ENCODE peak calls at places on chromosomes 13 and 19, in nine cellular contexts. K is aorta; Y is NCI-H748 treated with DMSO at 0.1 percent for 48 hours; F is NCI-H1105 treated with DMSO at 0.1 percent for 48 hours; Z is stimulated activated CD8-positive, alpha-beta memory T cell treated with anti-CD3 and anti-CD28 coated beads, Interleukin-15, amount 100 ng/mL, for 4 hours; X is thyroid gland; V is nucleus accumbens; Q is ascending aorta; O is brain pericyte. U is an unnamed sample.

GRCh38 chr13:74557870-74558269 is 423.7 kb upstream of the KLF12 start:
- DNase-seq in Q (no peak), O (no peak), X (no peak), F (no peak), K (no peak), Y (no peak), V (no peak), Z (no peak), U (no peak)

GRCh38 chr13:94112227-94112626 is 367.3 kb downstream of the DCT start:
- DNase-seq in X (no peak), Y (no peak), V (no peak), O (no peak), F (no peak), Q (no peak), Z (no peak), K (no peak), U (peak)

GRCh38 chr19:18871543-18871942 is 24.4 kb downstream of the CERS1 start:
- DNase-seq in F (no peak), V (no peak), K (no peak), X (no peak), Y (no peak), Z (no peak), Q (no peak), O (no peak), U (no peak)

GRCh38 chr19:16862826-16863405 is 25.9 kb upstream of the F2RL3 start:
- DNase-seq in Q (no peak), F (no peak), Z (no peak), X (no peak), K (no peak), V (no peak), O (no peak), Y (no peak), U (no peak)

GRCh38 chr13:58953638-58954037 is 1210.1 kb downstream of the DIAPH3 start:
- DNase-seq in Q (no peak), O (no peak), X (no peak), Y (no peak), V (no peak), F (no peak), Z (no peak), K (no peak), U (no peak)

GRCh38 chr19:1307320-1307719 is 21.6 kb downstream of the EFNA2 start:
- DNase-seq in O (no peak), V (no peak), Q (no peak), Y (no peak), Z (no peak), F (no peak), K (no peak), X (no peak), U (no peak)

GRCh38 chr19:6056801-6057650 is 53.3 kb downstream of the RFX2 start:
- DNase-seq in X (peak), K (peak), F (no peak), O (peak), Z (no peak), Y (peak), V (peak), Q (peak), U (peak)

GRCh38 chr19:50651174-50651573 is 1.9 kb downstream of the C19orf81 start:
- DNase-seq in Q (no peak), O (no peak), K (no peak), F (no peak), Y (no peak), V (no peak), X (no peak), Z (no peak), U (no peak)

GRCh38 chr13:57491318-57491717 is 140.2 kb upstream of the PCDH17 start:
- DNase-seq in O (no peak), F (no peak), K (no peak), X (no peak), Y (no peak), V (no peak), Q (no peak), Z (no peak), U (no peak)

GRCh38 chr13:27004866-27005265 is 166.7 kb downstream of the USP12 start:
- DNase-seq in K (no peak), X (no peak), V (no peak), Z (no peak), Y (no peak), F (no peak), O (no peak), Q (no peak), U (no peak)

GRCh38 chr19:4310247-4311121 is 6.1 kb downstream of the FSD1 start:
- DNase-seq in X (no peak), O (no peak), Y (no peak), Q (no peak), V (no peak), K (no peak), Z (no peak), F (no peak), U (no peak)

GRCh38 chr19:41537789-41538188 is 38.2 kb upstream of the CEACAM21 start:
- DNase-seq in F (no peak), X (no peak), V (no peak), Q (no peak), Y (peak), Z (no peak), O (no peak), K (no peak), U (peak)

GRCh38 chr19:30340724-30341595 is 31.2 kb upstream of the ZNF536 start:
- DNase-seq in Y (no peak), F (no peak), Z (no peak), O (no peak), K (no peak), Q (no peak), V (no peak), X (no peak), U (no peak)

GRCh38 chr19:58409010-58409790 is 751 bp downstream of the ZNF584 start:
- DNase-seq in X (no peak), V (peak), Y (peak), O (no peak), Z (no peak), K (no peak), Q (no peak), F (peak), U (no peak)

GRCh38 chr19:10654610-10655456 is 687 bp downstream of the ILF3 start:
- DNase-seq in Z (no peak), X (peak), V (peak), K (peak), Q (no peak), F (peak), Y (peak), O (no peak), U (no peak)

GRCh38 chr13:107258599-107259187 is 690.8 kb upstream of the ARGLU1 start:
- DNase-seq in F (no peak), Z (no peak), Q (no peak), K (no peak), V (no peak), X (no peak), Y (no peak), O (no peak), U (peak)

GRCh38 chr19:29523568-29523967 is 2.2 kb upstream of the VSTM2B start:
- DNase-seq in Y (no peak), K (peak), Q (no peak), O (no peak), F (no peak), V (no peak), X (no peak), Z (no peak), U (no peak)

GRCh38 chr19:35204799-35205732 is 23.5 kb downstream of the FAM187B start:
- DNase-seq in X (no peak), Y (no peak), K (no peak), F (no peak), O (no peak), V (no peak), Z (no peak), Q (no peak), U (no peak)

GRCh38 chr13:24263652-24264051 is 45.7 kb upstream of the C1QTNF9 start:
- DNase-seq in Q (no peak), X (no peak), K (no peak), Z (no peak), V (no peak), F (no peak), Y (no peak), O (no peak), U (no peak)

GRCh38 chr19:16506961-16507360 is 10.8 kb downstream of the C19orf44 start:
- DNase-seq in F (no peak), K (no peak), O (no peak), Q (no peak), Y (no peak), Z (no peak), V (no peak), X (no peak), U (no peak)

GRCh38 chr13:26604784-26605183 is 47.3 kb downstream of the WASF3 start:
- DNase-seq in Y (no peak), Q (no peak), V (no peak), K (peak), F (no peak), X (peak), Z (no peak), O (no peak), U (no peak)

GRCh38 chr19:2063824-2064223 is 12.8 kb upstream of the MKNK2 start:
- DNase-seq in K (no peak), O (no peak), X (no peak), Y (no peak), Q (no peak), V (no peak), Z (no peak), F (no peak), U (no peak)

GRCh38 chr19:8610041-8610927 is at the start of gene ADAMTS10:
- DNase-seq in X (no peak), Z (no peak), Y (no peak), V (peak), O (peak), K (peak), F (peak), Q (no peak), U (no peak)

GRCh38 chr13:98411617-98412310 is 165.1 kb downstream of the STK24 start:
- DNase-seq in V (no peak), Q (peak), Y (no peak), X (peak), F (no peak), Z (no peak), O (no peak), K (no peak), U (no peak)

GRCh38 chr13:108895220-108895704 is 265.9 kb downstream of the MYO16 start:
- DNase-seq in Y (peak), Q (no peak), O (no peak), K (no peak), X (no peak), F (peak), V (no peak), Z (no peak), U (peak)

GRCh38 chr19:46368116-46368515 is 21.2 kb downstream of the PPP5C start:
- DNase-seq in Q (no peak), Y (no peak), F (no peak), O (no peak), X (no peak), Z (no peak), K (peak), V (no peak), U (no peak)

GRCh38 chr19:18287836-18288772 is 6.7 kb upstream of the JUND start:
- DNase-seq in K (no peak), O (no peak), F (no peak), Y (no peak), X (peak), Z (no peak), Q (no peak), V (no peak), U (no peak)

GRCh38 chr13:39402221-39402620 is 200.8 kb downstream of the LHFPL6 start:
- DNase-seq in Z (no peak), O (no peak), K (no peak), V (no peak), Q (no peak), Y (no peak), F (no peak), X (no peak), U (no peak)

GRCh38 chr13:113969973-113970611 is 3.8 kb downstream of the C13orf46 start:
- DNase-seq in Q (no peak), V (no peak), X (peak), F (no peak), O (no peak), K (peak), Y (no peak), Z (no peak), U (peak)

GRCh38 chr19:15400521-15401396 is 18.0 kb downstream of the AKAP8L start:
- DNase-seq in F (no peak), V (no peak), Y (no peak), K (peak), Z (no peak), Q (no peak), O (no peak), X (no peak), U (no peak)